ENCODE peak calls at places on chromosomes 5 and 9, in four cellular contexts. W, H, M and K are unnamed samples.

GRCh38 chr9:108811944-108812343 is 43.8 kb downstream of the ACTL7B start:
- DNase-seq in M (no peak), W (no peak), H (no peak), K (no peak)

GRCh38 chr5:14768838-14769365 is 102.7 kb downstream of the ANKH start:
- DNase-seq in M (no peak), H (no peak), W (no peak), K (no peak)

GRCh38 chr9:29866556-29866955 is 2293.3 kb upstream of the C9orf72 start:
- DNase-seq in M (no peak), H (no peak), W (no peak), K (no peak)

GRCh38 chr5:157390179-157390923 is 69.7 kb upstream of the NIPAL4 start:
- DNase-seq in M (peak), H (peak), W (peak), K (no peak)

GRCh38 chr9:85586684-85587083 is 155.1 kb downstream of the AGTPBP1 start:
- DNase-seq in H (no peak), W (no peak), M (no peak), K (no peak)

GRCh38 chr9:134942421-134943119 is 24.9 kb upstream of the FCN1 start:
- DNase-seq in H (peak), W (no peak), M (no peak), K (no peak)

GRCh38 chr5:132497488-132497997 is 7.0 kb upstream of the IRF1 start:
- DNase-seq in M (peak), W (peak), H (peak), K (no peak)

GRCh38 chr9:15505927-15506326 is 4.8 kb downstream of the PSIP1 start:
- DNase-seq in M (no peak), W (no peak), H (no peak), K (no peak)

GRCh38 chr9:131704195-131704983 is 35.5 kb downstream of the RAPGEF1 start:
- DNase-seq in W (no peak), M (peak), H (no peak), K (no peak)

GRCh38 chr5:141806626-141807025 is 71.6 kb downstream of the PCDH1 start:
- DNase-seq in M (no peak), W (no peak), H (no peak), K (no peak)

GRCh38 chr5:181221792-181222629 is 1.1 kb upstream of the TRIM41 start:
- DNase-seq in M (peak), H (peak), W (peak), K (peak)

GRCh38 chr9:126149661-126150060 is 177.0 kb upstream of the MVB12B start:
- DNase-seq in W (no peak), M (no peak), H (no peak), K (no peak)

DNA sequence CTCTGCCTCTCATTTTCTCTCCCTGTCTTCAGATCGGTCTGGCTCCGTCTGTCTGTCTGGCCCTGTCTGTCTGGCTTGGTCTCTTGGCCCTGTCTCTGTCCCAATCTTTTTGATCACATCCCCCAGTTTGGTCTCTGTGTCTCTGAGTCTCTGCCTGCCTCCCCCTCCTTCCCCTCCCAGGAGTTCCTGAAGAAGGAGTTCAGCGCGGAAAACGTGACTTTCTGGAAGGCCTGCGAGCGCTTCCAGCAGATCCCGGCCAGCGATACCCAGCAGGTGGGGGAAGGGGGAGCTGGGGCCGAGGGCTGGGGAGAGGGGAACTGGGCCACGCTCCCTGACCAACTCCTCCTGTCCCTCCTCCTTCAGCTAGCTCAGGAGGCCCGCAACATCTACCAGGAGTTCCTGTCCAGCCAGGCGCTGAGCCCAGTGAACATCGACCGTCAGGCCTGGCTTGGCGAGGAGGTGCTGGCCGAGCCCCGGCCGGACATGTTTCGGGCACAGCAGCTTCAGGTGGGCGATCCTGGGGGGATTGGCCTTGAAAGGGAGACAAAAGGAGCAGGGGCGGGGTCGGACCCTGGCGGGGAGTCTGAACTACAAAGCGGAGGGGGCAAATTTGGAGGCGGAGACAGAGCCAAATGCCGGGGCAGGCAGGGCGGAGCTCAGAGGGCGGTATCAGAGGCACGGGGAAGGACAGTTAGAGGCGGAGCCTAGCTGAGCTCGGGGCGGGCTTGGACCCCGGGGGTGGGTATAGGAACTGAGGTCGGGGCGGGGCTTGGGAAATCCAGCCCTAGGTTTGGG is 9.0 kb downstream of the RGS14 start:
- DNase-seq in H (peak), M (peak), W (peak), K (no peak)
- H3K4me3 ChIP-seq in H (peak), M (peak), W (no peak), K (no peak)

DNA sequence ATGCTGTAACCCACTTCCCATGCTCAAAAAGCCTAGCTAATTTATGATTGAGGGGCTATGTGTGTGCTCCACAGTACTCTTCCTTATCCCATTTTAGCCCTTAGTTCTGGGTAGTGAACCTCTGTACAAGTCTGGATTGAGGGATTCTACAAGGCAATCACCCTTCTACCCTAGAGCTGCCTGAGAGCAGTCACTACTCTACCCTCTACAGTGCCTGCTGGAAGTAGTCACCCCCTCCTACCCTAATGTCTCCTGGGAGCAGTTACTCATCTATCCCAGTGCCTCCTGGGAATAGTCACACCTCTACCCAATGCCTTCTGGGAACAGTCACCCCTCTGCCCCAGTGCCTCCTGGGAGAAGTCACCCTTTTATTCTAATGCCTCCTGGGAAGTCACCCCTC is 150.6 kb downstream of the ATP10B start:
- DNase-seq in H (no peak), W (no peak), M (no peak), K (no peak)
- H3K4me3 ChIP-seq in H (no peak), W (no peak), M (no peak), K (no peak)

GRCh38 chr9:113018247-113018646 is 6.3 kb upstream of the ZNF883 start:
- DNase-seq in W (no peak), H (no peak), M (no peak), K (no peak)

GRCh38 chr9:113011911-113012381 is at the start of gene ZNF883:
- DNase-seq in H (peak), W (peak), M (peak), K (no peak)

GRCh38 chr9:113012492-113012891 is 500 bp upstream of the ZNF883 start:
- DNase-seq in W (no peak), M (no peak), H (no peak), K (no peak)
- H3K4me3 ChIP-seq in W (no peak), M (peak), H (no peak), K (no peak)

GRCh38 chr5:60436518-60436917 is 263.4 kb downstream of the DEPDC1B start:
- DNase-seq in W (no peak), M (no peak), H (no peak), K (no peak)
- H3K4me3 ChIP-seq in W (no peak), M (no peak), H (no peak), K (no peak)

GRCh38 chr9:133127340-133127981 is 6.4 kb upstream of the RALGDS start:
- DNase-seq in W (no peak), H (no peak), M (peak), K (no peak)
- H3K4me3 ChIP-seq in W (no peak), H (no peak), M (no peak), K (no peak)

GRCh38 chr9:37031902-37032301 is 2.2 kb downstream of the PAX5 start:
- DNase-seq in M (no peak), W (no peak), H (no peak), K (no peak)

GRCh38 chr9:37031081-37031480 is 3.0 kb downstream of the PAX5 start:
- DNase-seq in M (no peak), W (no peak), H (no peak), K (no peak)

GRCh38 chr9:37033141-37033540 is 927 bp downstream of the PAX5 start:
- DNase-seq in W (no peak), M (no peak), H (no peak), K (no peak)

GRCh38 chr9:37033753-37034319 is at the start of gene PAX5:
- DNase-seq in W (no peak), M (no peak), H (no peak), K (no peak)

DNA sequence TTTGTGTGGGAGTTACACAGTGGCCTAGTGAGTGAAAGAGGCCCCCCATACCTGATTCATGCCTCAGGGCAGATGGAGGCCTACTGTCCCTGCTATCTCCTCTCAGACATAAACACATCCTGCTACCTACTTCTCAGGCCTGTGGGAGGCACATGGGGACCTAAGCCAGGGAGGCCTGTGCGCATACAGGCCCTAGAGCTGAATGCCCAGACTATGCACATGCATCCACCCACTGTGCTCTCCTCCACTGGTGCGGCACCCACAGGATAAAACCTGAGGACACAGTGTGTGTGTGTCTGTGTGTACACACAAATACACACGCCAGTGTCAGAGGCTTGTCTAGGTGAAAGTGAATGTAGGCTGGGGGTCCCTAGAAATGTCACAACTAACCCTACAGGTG is 1.4 kb downstream of the PAX5 start:
- DNase-seq in H (no peak), W (no peak), M (no peak), K (no peak)
- H3K4me3 ChIP-seq in H (no peak), W (no peak), M (no peak), K (peak)

DNA sequence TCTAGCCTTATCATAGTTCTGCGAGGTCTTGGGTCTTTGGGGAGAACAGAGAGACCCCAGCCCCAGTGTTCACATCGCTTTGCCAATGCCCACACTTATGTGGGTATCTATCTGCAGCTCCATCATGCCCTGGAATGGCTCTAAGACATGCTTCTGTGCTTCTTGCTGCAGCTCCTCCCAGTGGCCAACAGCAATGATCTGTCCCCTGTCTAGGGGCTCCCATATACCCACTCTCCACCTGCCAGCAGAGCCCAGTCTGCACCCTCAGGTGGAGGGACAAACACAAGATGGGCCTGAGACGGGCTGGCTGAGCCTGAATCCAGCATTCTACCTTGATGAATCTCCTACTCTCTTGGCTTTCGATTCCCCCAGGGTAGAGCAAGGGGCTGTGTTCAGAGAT is 14.6 kb upstream of the DAP start:
- DNase-seq in M (no peak), H (no peak), W (peak), K (no peak)
- H3K4me3 ChIP-seq in M (no peak), H (no peak), W (no peak), K (no peak)

DNA sequence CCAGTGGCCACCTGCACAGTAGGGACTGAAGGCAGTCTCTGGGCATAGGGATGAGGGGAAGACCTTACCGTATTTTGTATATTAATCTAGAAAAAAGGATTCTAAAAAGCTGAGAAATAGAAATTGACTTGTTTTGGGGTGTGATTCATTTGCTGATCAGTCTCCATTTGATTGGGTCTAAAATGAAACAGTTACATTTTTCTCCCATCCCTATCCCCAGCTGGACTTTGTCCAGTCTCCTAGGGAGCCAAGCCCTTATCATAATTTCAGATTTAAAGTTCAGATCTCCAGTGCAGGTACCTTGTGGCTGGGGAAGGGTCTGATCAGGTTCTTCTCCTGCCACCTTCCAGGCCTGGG is 240.8 kb downstream of the FANCC start:
- DNase-seq in H (no peak), W (no peak), M (no peak), K (no peak)
- H3K4me3 ChIP-seq in H (no peak), W (no peak), M (no peak), K (no peak)

DNA sequence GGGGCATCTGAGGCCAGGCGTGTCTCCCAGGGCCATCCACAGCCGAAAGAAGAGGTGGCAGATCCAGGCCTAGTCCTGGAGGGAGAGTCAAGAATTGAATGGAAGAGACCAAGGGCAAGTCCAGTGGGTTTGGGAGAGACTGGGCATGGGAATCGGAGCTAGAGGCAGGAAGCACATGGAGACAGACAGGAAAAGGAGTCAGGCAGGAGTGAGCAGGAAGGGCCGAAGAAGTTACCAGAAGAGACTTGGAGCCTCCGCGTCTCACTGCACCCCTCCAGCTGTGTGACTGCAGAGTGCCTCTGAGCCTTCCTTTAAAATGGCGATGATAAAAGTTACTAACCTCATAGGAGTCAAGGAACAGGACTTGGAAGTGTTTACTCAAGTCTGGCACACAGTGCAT is 64.4 kb upstream of the ANGPTL2 start:
- DNase-seq in H (no peak), M (no peak), W (no peak), K (no peak)
- H3K4me3 ChIP-seq in H (no peak), M (no peak), W (no peak), K (no peak)

DNA sequence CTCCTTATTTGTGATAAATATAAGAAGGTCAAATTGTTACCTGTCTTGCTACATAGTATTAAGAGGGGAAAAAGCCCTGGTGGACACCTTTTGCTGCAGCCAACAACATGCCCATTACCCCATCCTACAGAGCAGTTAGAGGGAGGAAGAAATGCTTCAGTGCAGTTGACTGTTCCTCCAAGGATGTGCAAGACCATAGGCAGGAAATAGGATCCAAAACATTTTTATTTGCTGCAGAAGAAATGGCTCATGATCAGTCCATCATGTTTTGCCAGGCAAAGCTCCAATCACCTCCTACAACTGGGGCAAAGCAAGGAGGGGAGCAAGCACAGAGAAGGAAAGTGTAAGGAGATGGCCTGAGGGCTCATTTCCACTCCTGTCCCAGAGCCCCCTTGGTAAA is 399.1 kb upstream of the PIK3R1 start:
- DNase-seq in H (no peak), W (no peak), M (no peak), K (no peak)
- H3K4me3 ChIP-seq in H (no peak), W (no peak), M (no peak), K (no peak)